ENCODE peak calls at places on chromosomes 12 and 14, in nine cellular contexts. B, N, I, P, D, J, T, Q and H are unnamed samples.

GRCh38 chr12:6341439-6342139 is at the start of gene TNFRSF1A:
- DNase-seq in B (peak; percentile 91), N (no peak), Q (no peak), I (no peak), P (peak; percentile 84), J (peak; percentile 75), T (no peak), D (peak; percentile 70), H (peak; percentile 61)

GRCh38 chr14:60815371-60815770 is 80.8 kb downstream of the MNAT1 start:
- DNase-seq in T (peak; percentile 21), D (no peak), I (no peak), Q (no peak), N (no peak), P (no peak), J (no peak), B (no peak), H (no peak)

GRCh38 chr14:21990116-21990515 is 316.5 kb upstream of the OR4E1 start:
- DNase-seq in T (no peak), B (peak; percentile 16), J (no peak), I (no peak), P (peak; percentile 13), D (peak; percentile 15), Q (no peak), N (no peak), H (no peak)

GRCh38 chr12:130874696-130875095 is 2.8 kb downstream of the RAN start:
- DNase-seq in T (no peak), N (no peak), D (no peak), I (no peak), Q (no peak), J (no peak), B (no peak), P (no peak), H (no peak)

GRCh38 chr12:26425587-26426260 is 230.4 kb downstream of the SSPN start:
- DNase-seq in P (no peak), N (no peak), J (no peak), Q (no peak), B (no peak), D (peak; percentile 66), T (no peak), I (no peak), H (no peak)

GRCh38 chr12:67705394-67706370 is 57.1 kb downstream of the DYRK2 start:
- DNase-seq in Q (no peak), N (no peak), D (peak; percentile 87), J (no peak), I (no peak), B (peak; percentile 70), P (no peak), T (peak; percentile 85), H (no peak)

GRCh38 chr12:1628671-1629337 is at the start of gene WNT5B:
- DNase-seq in D (no peak), Q (no peak), J (no peak), B (no peak), N (no peak), P (no peak), I (no peak), T (no peak), H (no peak)

GRCh38 chr12:14961466-14962155 is at the start of gene ARHGDIB:
- DNase-seq in P (no peak), D (peak; percentile 90), J (peak; percentile 51), T (no peak), Q (peak; percentile 95), N (peak; percentile 58), I (no peak), B (no peak), H (no peak)

GRCh38 chr14:96122496-96122895 is 82.1 kb upstream of the BDKRB2 start:
- DNase-seq in I (no peak), B (peak; percentile 91), P (peak; percentile 26), T (peak; percentile 78), J (no peak), D (no peak), N (no peak), Q (no peak), H (no peak)

GRCh38 chr14:89491701-89492381 is 74.8 kb upstream of the FOXN3 start:
- DNase-seq in D (peak; percentile 68), P (no peak), J (no peak), T (no peak), Q (no peak), I (no peak), B (no peak), N (no peak), H (no peak)

GRCh38 chr12:121711925-121712461 is 559 bp upstream of the TMEM120B start:
- DNase-seq in J (peak; percentile 36), Q (peak; percentile 24), N (no peak), T (no peak), P (peak; percentile 43), D (no peak), I (peak; percentile 36), B (no peak), H (peak; percentile 21)

GRCh38 chr12:19198272-19198671 is 68.7 kb downstream of the PLEKHA5 start:
- DNase-seq in T (no peak), I (no peak), Q (no peak), P (no peak), J (no peak), B (peak; percentile 86), N (no peak), D (no peak), H (no peak)

GRCh38 chr12:111091036-111091435 is 170.7 kb upstream of the MYL2 start:
- DNase-seq in P (no peak), N (no peak), I (no peak), D (no peak), Q (no peak), J (no peak), T (no peak), B (no peak), H (no peak)

GRCh38 chr12:38689704-38690103 is 215.7 kb downstream of the CPNE8 start:
- DNase-seq in D (no peak), B (peak; percentile 79), Q (no peak), T (no peak), I (no peak), J (no peak), P (no peak), N (no peak), H (no peak)

GRCh38 chr14:51650721-51651387 is 856 bp upstream of the FRMD6 start:
- DNase-seq in P (no peak), N (no peak), J (no peak), I (no peak), Q (no peak), B (no peak), T (no peak), D (peak; percentile 29), H (peak; percentile 48)

GRCh38 chr14:58969951-58970751 is 218.3 kb upstream of the DAAM1 start:
- DNase-seq in B (peak; percentile 8), N (no peak), P (no peak), Q (no peak), D (no peak), J (no peak), I (no peak), T (peak; percentile 22), H (no peak)

GRCh38 chr12:94545937-94546771 is 86.5 kb upstream of the CEP83 start:
- DNase-seq in B (peak; percentile 77), Q (no peak), P (peak; percentile 30), N (no peak), D (peak; percentile 76), J (peak; percentile 60), I (peak; percentile 34), T (no peak), H (peak; percentile 18)

GRCh38 chr12:104569348-104570173 is 112.8 kb downstream of the CHST11 start:
- DNase-seq in J (peak; percentile 31), T (no peak), I (no peak), D (no peak), P (no peak), B (peak; percentile 58), Q (peak; percentile 52), N (no peak), H (no peak)